ENCODE peak calls at places on chromosomes 3 and 15, in six cellular contexts. T is K562, F is HCT116, P is NB4, A is GM12878, Y is body of pancreas. D is an unnamed sample.
A peak's percentile ranks its signal among the peaks of the same experiment; 100 is the strongest.

GRCh38 chr15:99845009-99845408 is 111.8 kb upstream of the LYSMD4 start:
- DNase-seq in T (no peak), A (no peak), P (no peak), F (no peak), Y (no peak), D (no peak)

GRCh38 chr3:193772389-193772788 is 179.4 kb downstream of the OPA1 start:
- DNase-seq in P (no peak), Y (no peak), F (no peak), A (no peak), T (no peak), D (no peak)

GRCh38 chr3:70392227-70392626 is 79.8 kb upstream of the MDFIC2 start:
- DNase-seq in T (no peak), P (no peak), F (no peak), A (no peak), Y (no peak), D (no peak)

GRCh38 chr3:40309925-40310635 is 573 bp downstream of the EIF1B start:
- DNase-seq in P (no peak), A (no peak), Y (peak; percentile 46), F (no peak), T (peak; percentile 67), D (peak; percentile 24)

GRCh38 chr15:33278816-33279612 is 31.8 kb upstream of the RYR3 start:
- DNase-seq in Y (no peak), T (no peak), F (peak; percentile 92), A (no peak), P (peak; percentile 67), D (peak; percentile 61)

GRCh38 chr3:147654827-147655226 is 245.7 kb downstream of the ZIC1 start:
- DNase-seq in T (no peak), Y (no peak), A (no peak), F (no peak), P (no peak), D (no peak)

GRCh38 chr15:38651328-38652038 is 86.9 kb upstream of the RASGRP1 start:
- DNase-seq in Y (no peak), P (no peak), A (no peak), T (no peak), F (no peak), D (no peak)

GRCh38 chr15:33547876-33548275 is 237.1 kb downstream of the RYR3 start:
- DNase-seq in Y (peak; percentile 20), T (no peak), A (no peak), P (peak; percentile 56), F (no peak), D (no peak)

GRCh38 chr3:4409415-4409814 is 57.7 kb downstream of the SUMF1 start:
- DNase-seq in A (no peak), P (no peak), T (no peak), Y (no peak), F (no peak), D (no peak)

GRCh38 chr15:25763206-25763880 is 99.8 kb downstream of the ATP10A start:
- DNase-seq in P (no peak), T (no peak), F (no peak), Y (no peak), A (no peak), D (no peak)

GRCh38 chr3:157122116-157122515 is 37.8 kb downstream of the CCNL1 start:
- DNase-seq in T (no peak), F (peak; percentile 69), Y (peak; percentile 25), A (no peak), P (no peak), D (no peak)

GRCh38 chr3:78988324-78988723 is 779.5 kb downstream of the ROBO1 start:
- DNase-seq in A (no peak), P (peak; percentile 1), T (no peak), Y (no peak), F (no peak), D (no peak)

GRCh38 chr3:15708882-15709677 is 88.7 kb downstream of the ANKRD28 start:
- DNase-seq in A (no peak), T (no peak), Y (no peak), P (peak; percentile 70), F (no peak), D (no peak)

GRCh38 chr3:135503429-135504083 is 462.0 kb upstream of the PPP2R3A start:
- DNase-seq in F (peak; percentile 28), P (peak; percentile 68), Y (peak; percentile 70), A (peak; percentile 13), T (peak; percentile 41), D (peak; percentile 30)

DNA sequence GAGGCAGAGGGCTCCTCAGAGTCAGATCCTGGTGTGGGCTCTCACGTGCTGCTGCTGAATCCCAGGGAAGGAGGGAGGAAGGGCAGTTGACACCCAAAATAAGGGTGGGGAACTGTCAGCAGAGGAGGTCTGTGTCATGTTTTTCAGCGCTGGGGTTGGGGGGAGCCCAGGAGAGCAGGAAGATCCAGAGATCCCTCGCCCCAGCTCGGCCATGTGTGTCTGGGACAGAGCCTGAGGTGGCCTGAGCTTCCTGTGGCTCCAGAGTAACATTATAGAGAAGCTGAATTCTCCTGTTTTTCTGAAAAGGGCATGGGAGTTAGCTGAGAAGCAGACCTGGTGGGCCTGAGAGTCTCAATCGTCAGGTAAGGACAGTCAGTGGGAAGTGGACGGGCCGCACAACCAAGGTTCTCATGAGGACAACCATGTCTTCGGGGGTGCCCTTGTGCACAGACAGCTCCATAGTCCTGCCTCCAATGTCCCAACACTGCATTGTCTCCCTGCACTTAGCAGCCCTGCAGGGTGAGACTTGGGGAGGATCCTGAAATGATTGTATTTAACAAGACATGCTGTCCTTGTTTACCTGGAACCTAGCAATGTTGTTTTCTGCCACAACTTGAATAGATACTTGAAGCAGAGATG is 18.4 kb downstream of the UMPS start:
- DNase-seq in F (no peak), Y (no peak), P (no peak), A (no peak), T (no peak), D (no peak)
- TF ChIP-seq POLR2A in F (no peak), Y (no peak), P (no peak), A (peak; percentile 36), T (no peak), D (no peak)

DNA sequence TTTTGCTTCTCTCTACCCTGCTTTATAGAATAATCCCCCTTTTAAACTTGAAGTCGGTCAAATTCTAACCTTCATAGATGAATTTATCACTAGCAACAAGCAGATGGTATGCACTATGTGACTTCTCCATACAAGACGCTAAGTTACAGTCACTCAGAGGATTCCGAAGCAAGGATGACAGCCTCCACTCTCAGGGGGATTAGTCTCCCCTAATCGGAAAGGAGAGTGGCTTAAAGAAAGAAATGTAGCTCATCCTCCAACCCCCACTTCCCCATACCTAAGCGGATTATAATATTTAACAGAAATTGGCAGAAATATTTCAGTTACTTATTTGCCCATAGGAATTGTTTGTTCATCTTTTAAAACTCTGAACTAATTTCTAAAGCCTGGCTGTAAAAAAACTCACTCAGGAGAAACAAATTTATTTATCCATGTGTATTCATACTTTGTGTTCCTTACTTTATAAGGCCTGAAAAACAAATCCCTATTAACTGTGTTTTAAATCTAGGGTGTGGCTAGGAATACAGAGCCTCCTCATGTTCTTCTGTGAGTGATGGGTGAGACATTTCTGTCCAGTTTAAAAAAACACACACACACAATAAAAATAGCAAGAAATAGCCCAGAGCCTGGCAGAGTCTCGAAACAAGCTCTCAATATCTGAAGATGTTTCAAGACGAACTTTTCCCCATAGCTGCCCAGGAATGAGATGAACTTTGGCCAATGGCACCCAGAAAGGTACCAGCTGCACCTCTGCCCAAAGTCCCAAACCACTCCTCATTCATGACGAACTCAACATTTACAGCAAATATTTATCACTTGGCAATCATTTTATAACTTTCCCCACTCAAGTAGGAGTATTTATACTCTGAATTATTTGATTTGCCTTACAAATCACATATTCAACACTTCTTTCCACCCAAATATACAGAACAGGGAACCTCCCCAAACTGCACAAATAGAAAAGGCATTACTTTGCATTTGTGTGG is 18.6 kb downstream of the SIAH2 start:
- DNase-seq in P (no peak), F (no peak), A (no peak), T (no peak), Y (no peak), D (no peak)
- TF ChIP-seq POLR2A in P (no peak), F (no peak), A (no peak), T (no peak), Y (no peak), D (no peak)

GRCh38 chr15:69666441-69666882 is 213.8 kb downstream of the RPLP1 start:
- DNase-seq in T (no peak), A (no peak), F (no peak), P (peak; percentile 85), Y (no peak), D (no peak)

GRCh38 chr15:69666921-69667811 is 214.5 kb downstream of the RPLP1 start:
- DNase-seq in T (no peak), A (peak; percentile 89), Y (no peak), P (peak; percentile 88), F (no peak), D (no peak)

GRCh38 chr15:69664572-69665326 is 212.1 kb downstream of the RPLP1 start:
- DNase-seq in F (no peak), Y (no peak), P (no peak), A (no peak), T (no peak), D (no peak)

GRCh38 chr15:69663982-69664381 is 211.4 kb downstream of the RPLP1 start:
- DNase-seq in A (no peak), F (no peak), T (no peak), Y (no peak), P (no peak), D (no peak)

GRCh38 chr15:69665641-69666091 is 213.0 kb downstream of the RPLP1 start:
- DNase-seq in P (peak; percentile 32), Y (no peak), A (no peak), F (no peak), T (no peak), D (no peak)
- TF ChIP-seq POLR2A in P (no peak), Y (no peak), A (no peak), F (no peak), T (no peak), D (no peak)

GRCh38 chr15:64462492-64462891 is 2.1 kb downstream of the ZNF609 start:
- DNase-seq in Y (no peak), P (no peak), A (no peak), T (no peak), F (no peak), D (no peak)

GRCh38 chr15:64459382-64459781 is 996 bp upstream of the ZNF609 start:
- DNase-seq in F (no peak), A (no peak), P (no peak), Y (no peak), T (peak; percentile 22), D (no peak)

GRCh38 chr15:64461577-64462162 is 1.3 kb downstream of the ZNF609 start:
- DNase-seq in A (no peak), F (no peak), Y (peak; percentile 8), P (peak; percentile 25), T (peak; percentile 56), D (peak; percentile 15)

GRCh38 chr15:64460206-64460736 is at the start of gene ZNF609:
- DNase-seq in A (no peak), T (peak; percentile 95), F (peak; percentile 95), Y (peak; percentile 95), P (peak; percentile 92), D (peak; percentile 68)

DNA sequence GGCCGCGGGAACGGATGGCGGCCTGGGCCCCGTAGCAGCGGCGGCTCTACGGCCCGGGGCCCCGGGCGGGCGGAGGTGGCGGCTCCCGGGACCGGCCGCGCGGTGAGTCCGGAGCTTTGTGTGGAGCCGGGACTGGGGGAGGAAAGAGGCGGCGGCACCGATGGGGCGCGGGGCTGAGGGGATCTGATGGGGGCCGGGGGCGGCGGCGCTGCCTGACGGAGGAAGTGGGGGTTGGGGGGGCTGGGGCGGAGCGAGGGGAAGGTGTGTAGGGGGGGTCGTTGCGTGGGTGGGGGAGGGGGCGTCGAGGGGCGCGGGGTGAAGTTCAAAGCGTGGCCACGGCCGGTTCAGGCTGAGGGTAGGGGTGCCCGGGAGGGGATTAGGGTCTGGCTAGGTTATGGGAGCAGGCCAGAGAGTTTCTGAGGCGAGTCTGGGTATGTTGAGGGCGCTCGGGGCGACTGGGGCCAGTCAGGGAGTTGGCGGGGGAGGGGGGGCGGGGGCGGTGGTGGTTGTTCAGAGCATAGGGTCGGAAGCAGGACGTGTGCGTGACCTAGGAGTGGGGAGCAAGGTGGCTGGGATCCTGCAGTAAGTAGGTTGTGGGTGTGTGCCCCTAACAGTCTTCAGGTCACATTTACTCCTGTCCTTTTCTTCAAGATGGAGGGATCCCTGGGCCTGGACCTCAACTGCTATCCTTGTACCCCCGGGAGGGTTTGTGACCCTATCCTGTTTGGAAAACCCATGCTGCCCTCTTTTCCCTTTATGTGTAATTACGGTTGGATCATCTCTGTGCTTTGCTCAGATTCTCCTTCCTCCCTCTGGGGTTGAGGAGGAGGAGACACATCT is 579 bp downstream of the ZNF609 start:
- DNase-seq in F (peak; percentile 35), Y (peak; percentile 38), A (no peak), T (peak; percentile 84), P (peak; percentile 77), D (no peak)
- TF ChIP-seq POLR2A in F (no peak), Y (peak; percentile 33), A (peak; percentile 50), T (no peak), P (no peak), D (no peak)

D was measured in H54.